ENCODE peak calls at places on chromosomes 7 and 10, in five cellular contexts. G, K, C, L and P are unnamed samples.

GRCh38 chr10:1185911-1186692 is 129.9 kb downstream of the WDR37 start:
- DNase-seq in K (no peak), G (no peak), L (no peak), C (peak), P (no peak)

GRCh38 chr7:129110575-129111376 is 33.7 kb upstream of the TSPAN33 start:
- DNase-seq in L (no peak), C (peak), K (no peak), G (peak), P (no peak)

GRCh38 chr7:110839866-110840265 is 251.1 kb upstream of the LRRN3 start:
- DNase-seq in K (no peak), L (no peak), G (peak), C (no peak), P (peak)

GRCh38 chr7:134421998-134422397 is 36.9 kb downstream of the AKR1B1 start:
- DNase-seq in K (no peak), C (no peak), G (no peak), L (peak), P (peak)

GRCh38 chr10:18504161-18504560 is 147.2 kb downstream of the NSUN6 start:
- DNase-seq in G (no peak), K (no peak), C (no peak), L (no peak), P (no peak)

GRCh38 chr10:27240891-27241639 is 468 bp upstream of the ACBD5 start:
- DNase-seq in G (no peak), C (peak), L (no peak), K (no peak), P (peak)

GRCh38 chr7:70711441-70711840 is 420.5 kb upstream of the GALNT17 start:
- DNase-seq in G (no peak), K (no peak), L (no peak), C (no peak), P (no peak)

GRCh38 chr7:111014074-111014473 is 76.9 kb upstream of the LRRN3 start:
- DNase-seq in C (no peak), L (no peak), K (no peak), G (no peak), P (no peak)

GRCh38 chr10:45647118-45647517 is 25.5 kb downstream of the ZFAND4 start:
- DNase-seq in G (no peak), L (no peak), K (no peak), C (no peak), P (no peak)

GRCh38 chr7:99499356-99499712 is 747 bp downstream of the ZNF394 start:
- DNase-seq in G (no peak), C (no peak), K (no peak), L (peak), P (no peak)

GRCh38 chr7:42426163-42426562 is 189.2 kb upstream of the GLI3 start:
- DNase-seq in L (no peak), C (no peak), K (no peak), G (no peak), P (no peak)

GRCh38 chr10:30784521-30784895 is 155.0 kb upstream of the LYZL2 start:
- DNase-seq in K (no peak), G (no peak), C (no peak), L (no peak), P (peak)

GRCh38 chr7:47512481-47513176 is 69.3 kb downstream of the TNS3 start:
- DNase-seq in G (peak), L (no peak), C (no peak), K (no peak), P (no peak)

GRCh38 chr10:31321396-31321941 is 2.5 kb downstream of the ZEB1 start:
- DNase-seq in C (no peak), G (no peak), L (no peak), K (no peak), P (peak)

GRCh38 chr10:31118561-31118960 is 86.9 kb upstream of the ZNF438 start:
- DNase-seq in G (no peak), K (no peak), L (no peak), C (no peak), P (no peak)

GRCh38 chr7:20238754-20239324 is 21.7 kb upstream of the MACC1 start:
- DNase-seq in G (no peak), L (no peak), K (no peak), C (no peak), P (no peak)

GRCh38 chr7:6271694-6272371 is 591 bp downstream of the CYTH3 start:
- DNase-seq in C (peak), K (no peak), L (peak), G (no peak), P (peak)

GRCh38 chr10:72260215-72260587 is 13.5 kb upstream of the DDIT4 start:
- DNase-seq in G (no peak), K (no peak), L (no peak), C (no peak), P (no peak)

GRCh38 chr7:27182285-27182827 is 2.7 kb downstream of the HOXA11 start:
- DNase-seq in G (no peak), L (no peak), C (no peak), K (no peak), P (no peak)

GRCh38 chr10:109374215-109374614 is 549.1 kb downstream of the XPNPEP1 start:
- DNase-seq in L (no peak), K (no peak), C (no peak), G (no peak), P (no peak)

GRCh38 chr7:815284-816216 is 16.7 kb upstream of the SUN1 start:
- DNase-seq in G (no peak), K (no peak), C (peak), L (peak), P (peak)

GRCh38 chr7:111855161-111855841 is 293.0 kb upstream of the IMMP2L start:
- DNase-seq in K (peak), G (peak), C (peak), L (peak), P (peak)

GRCh38 chr7:68892211-68892610 is 706.1 kb upstream of the AUTS2 start:
- DNase-seq in K (no peak), L (peak), G (no peak), C (no peak), P (no peak)

GRCh38 chr7:80095545-80095944 is 39.1 kb upstream of the GNAI1 start:
- DNase-seq in C (no peak), G (no peak), L (no peak), K (no peak), P (peak)

GRCh38 chr10:75207868-75208167 is 2.8 kb upstream of the VDAC2 start:
- DNase-seq in L (no peak), G (peak), K (no peak), C (no peak), P (no peak)

GRCh38 chr7:155356323-155357105 is 58.8 kb downstream of the INSIG1 start:
- DNase-seq in L (peak), G (peak), C (peak), K (peak), P (peak)

GRCh38 chr7:4080013-4080412 is 602.1 kb upstream of the FOXK1 start:
- DNase-seq in L (no peak), C (no peak), G (no peak), K (no peak), P (no peak)

GRCh38 chr7:151485006-151485732 is 34.5 kb downstream of the RHEB start:
- DNase-seq in L (no peak), K (peak), G (no peak), C (no peak), P (peak)

GRCh38 chr7:47739901-47740300 is 158.0 kb upstream of the TNS3 start:
- DNase-seq in C (no peak), K (no peak), L (no peak), G (no peak), P (no peak)

GRCh38 chr10:62666264-62666663 is 138.3 kb upstream of the ADO start:
- DNase-seq in G (no peak), C (no peak), L (no peak), K (no peak), P (no peak)
- TF ChIP-seq MAX in G (no peak), C (no peak), L (no peak), K (no peak), P (no peak)

DNA sequence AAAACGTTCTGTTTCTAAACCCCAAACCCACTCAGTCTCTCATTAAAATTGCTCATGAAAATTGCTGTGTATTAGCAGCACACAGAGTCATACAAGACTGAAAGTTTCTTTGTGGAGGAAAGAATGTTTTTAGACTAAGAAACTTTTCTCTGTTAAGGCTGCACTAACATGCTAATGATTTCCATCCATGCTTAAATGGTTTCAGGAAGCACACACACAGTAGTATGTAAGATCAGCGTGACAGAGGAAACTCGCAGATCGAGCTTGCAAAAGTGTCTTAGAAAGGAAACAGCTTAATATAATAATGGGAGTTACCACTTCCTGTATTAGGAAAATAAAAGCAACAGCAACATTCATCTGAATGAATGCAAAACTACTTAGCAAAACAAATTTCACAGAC is 112.7 kb downstream of the ICA1 start:
- DNase-seq in C (no peak), G (no peak), K (no peak), L (no peak), P (peak)
- TF ChIP-seq MAX in C (no peak), G (no peak), K (no peak), L (no peak), P (no peak)

DNA sequence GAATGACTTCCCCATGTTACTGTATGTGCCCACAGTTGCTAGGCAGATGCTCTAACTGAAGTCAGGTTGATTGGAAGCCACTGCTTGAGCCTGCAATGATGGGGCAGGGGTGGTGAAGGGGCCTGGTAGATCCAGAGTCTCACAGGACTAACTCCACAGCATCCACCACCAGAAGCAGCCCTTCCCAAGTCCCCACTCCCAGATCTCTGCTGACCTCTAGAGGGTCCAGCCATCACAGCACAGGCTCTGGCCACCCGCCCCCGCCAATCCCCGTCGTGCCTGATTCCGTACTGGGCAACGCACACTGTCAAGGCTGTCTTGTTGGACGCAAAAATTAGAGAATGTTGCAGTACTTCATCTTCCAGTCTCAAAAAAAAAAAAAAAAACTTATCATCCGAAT is 136.8 kb upstream of the PDE1C start:
- DNase-seq in L (peak), C (peak), K (no peak), G (peak), P (peak)
- TF ChIP-seq MAX in L (no peak), C (no peak), K (no peak), G (no peak), P (no peak)

GRCh38 chr10:79327090-79327457 is 20.2 kb upstream of the PPIF start:
- DNase-seq in L (no peak), K (no peak), G (no peak), C (no peak), P (no peak)

GRCh38 chr10:79326361-79327089 is 20.7 kb upstream of the PPIF start:
- DNase-seq in G (no peak), C (no peak), K (no peak), L (no peak), P (no peak)

GRCh38 chr10:79329529-79329928 is 17.7 kb upstream of the PPIF start:
- DNase-seq in G (no peak), L (no peak), C (no peak), K (no peak), P (no peak)

GRCh38 chr10:79328737-79329504 is 18.3 kb upstream of the PPIF start:
- DNase-seq in L (peak), K (no peak), G (no peak), C (no peak), P (no peak)

DNA sequence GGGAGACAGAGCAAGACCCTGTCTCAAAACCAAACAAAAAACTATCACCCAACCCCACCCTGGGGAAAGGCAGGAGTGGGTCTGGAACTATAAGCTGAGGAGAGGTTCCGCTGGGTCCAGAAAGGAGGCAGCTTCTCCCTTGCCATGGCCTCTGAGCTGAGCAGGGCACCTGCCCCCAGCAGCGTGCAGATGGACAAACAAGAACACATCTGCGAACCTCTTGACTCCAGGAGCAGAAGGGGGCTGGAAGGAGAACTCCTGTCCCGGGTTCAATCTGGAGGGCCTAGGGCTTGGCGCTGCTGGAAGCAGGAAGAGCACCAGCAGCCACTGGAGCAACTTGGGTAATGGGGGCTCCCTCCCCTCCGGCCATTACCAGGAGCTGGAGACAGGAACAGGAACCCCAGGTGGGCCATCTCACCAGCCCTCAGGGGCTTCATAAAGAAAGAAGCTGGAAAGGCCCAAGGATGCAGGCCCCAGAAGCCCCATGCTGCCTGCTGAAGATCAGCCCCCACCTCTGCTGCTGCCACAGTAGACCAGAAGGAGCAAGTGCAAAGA is 19.0 kb upstream of the PPIF start:
- DNase-seq in C (no peak), L (no peak), G (no peak), K (no peak), P (no peak)
- TF ChIP-seq MAX in C (no peak), L (no peak), G (no peak), K (no peak), P (no peak)

GRCh38 chr7:66205736-66206080 is 574 bp downstream of the TPST1 start:
- DNase-seq in L (peak), C (peak), G (no peak), K (no peak), P (peak)
- TF ChIP-seq MAX in L (no peak), C (no peak), G (no peak), K (no peak), P (no peak)

GRCh38 chr7:138964838-138965436 is 16.3 kb downstream of the KIAA1549 start:
- DNase-seq in C (no peak), L (no peak), G (no peak), K (no peak), P (no peak)

GRCh38 chr7:138970446-138970845 is 10.7 kb downstream of the KIAA1549 start:
- DNase-seq in K (no peak), G (no peak), C (no peak), L (no peak), P (no peak)

GRCh38 chr7:138970979-138971378 is 10.2 kb downstream of the KIAA1549 start:
- DNase-seq in K (no peak), L (no peak), G (no peak), C (no peak), P (no peak)

GRCh38 chr7:138963675-138964074 is 17.5 kb downstream of the KIAA1549 start:
- DNase-seq in L (no peak), K (no peak), G (no peak), C (no peak), P (no peak)

DNA sequence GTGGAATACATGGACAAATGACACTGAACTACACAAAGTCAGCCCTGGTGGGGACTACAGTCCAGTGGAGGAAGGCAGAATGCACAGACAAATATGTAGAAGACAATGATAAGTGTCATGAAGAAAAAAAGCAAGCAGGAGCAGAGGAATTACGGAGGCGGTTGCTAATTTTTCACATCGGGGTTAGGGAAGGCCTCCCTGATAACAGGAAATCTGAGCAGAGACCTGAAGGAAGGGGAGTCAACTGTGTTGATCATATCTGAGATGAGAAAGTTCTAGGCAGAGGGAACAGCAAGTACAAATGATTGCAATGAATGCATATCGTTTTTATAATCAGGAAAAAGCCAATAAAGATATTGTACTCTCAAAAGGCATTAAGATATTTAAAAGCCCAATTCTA is 14.0 kb downstream of the KIAA1549 start:
- DNase-seq in G (no peak), K (no peak), L (no peak), C (no peak), P (peak)
- TF ChIP-seq MAX in G (no peak), K (no peak), L (no peak), C (no peak), P (no peak)

GRCh38 chr7:91789558-91789957 is 90.9 kb downstream of the MTERF1 start:
- DNase-seq in K (no peak), G (no peak), L (no peak), C (no peak), P (no peak)

GRCh38 chr7:91787923-91788322 is 92.6 kb downstream of the MTERF1 start:
- DNase-seq in L (no peak), C (no peak), K (no peak), G (no peak), P (no peak)

GRCh38 chr7:91784469-91784868 is 96.0 kb downstream of the MTERF1 start:
- DNase-seq in K (peak), G (no peak), L (peak), C (no peak), P (peak)

DNA sequence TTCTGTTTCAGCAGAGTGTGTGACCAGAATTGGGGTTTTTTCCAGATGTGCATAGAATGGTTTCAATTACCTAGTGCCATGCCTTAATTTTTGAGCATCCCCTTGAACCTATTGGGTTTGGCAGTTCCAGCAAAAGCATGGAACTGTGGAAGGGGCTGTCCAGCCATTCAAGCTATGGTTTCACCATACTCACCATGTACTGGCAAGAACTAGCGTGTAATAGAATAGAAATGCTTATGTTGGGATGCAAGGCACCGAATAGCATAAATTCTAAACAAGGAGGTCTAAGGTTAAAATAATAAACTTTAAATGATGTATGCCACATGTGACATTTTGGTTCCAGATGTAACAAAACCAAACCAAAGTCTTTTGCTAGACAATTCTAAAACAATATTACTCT is 91.4 kb downstream of the MTERF1 start:
- DNase-seq in L (no peak), G (no peak), K (no peak), C (no peak), P (no peak)
- TF ChIP-seq MAX in L (no peak), G (no peak), K (no peak), C (no peak), P (no peak)

GRCh38 chr7:102473271-102473991 is 5.3 kb downstream of the POLR2J start:
- DNase-seq in K (no peak), L (no peak), C (peak), G (no peak), P (no peak)
- TF ChIP-seq MAX in K (no peak), L (no peak), C (no peak), G (no peak), P (no peak)

GRCh38 chr10:95363303-95363912 is 72.6 kb upstream of the PDLIM1 start:
- DNase-seq in G (peak), L (peak), K (peak), C (no peak), P (peak)
- TF ChIP-seq MAX in G (no peak), L (no peak), K (no peak), C (no peak), P (no peak)

GRCh38 chr10:33231621-33232350 is 102.7 kb downstream of the NRP1 start:
- DNase-seq in C (no peak), G (no peak), L (no peak), K (no peak), P (no peak)

GRCh38 chr10:33227489-33227888 is 107.0 kb downstream of the NRP1 start:
- DNase-seq in G (no peak), K (no peak), L (no peak), C (no peak), P (peak)

GRCh38 chr10:33228426-33228825 is 106.0 kb downstream of the NRP1 start:
- DNase-seq in K (no peak), G (no peak), C (no peak), L (no peak), P (peak)

GRCh38 chr10:33229944-33230267 is 104.6 kb downstream of the NRP1 start:
- DNase-seq in K (no peak), G (no peak), L (no peak), C (no peak), P (no peak)

GRCh38 chr10:33229252-33229943 is 105.1 kb downstream of the NRP1 start:
- DNase-seq in C (no peak), K (no peak), G (no peak), L (no peak), P (peak)
- TF ChIP-seq MAX in C (no peak), K (no peak), G (no peak), L (no peak), P (no peak)